ENCODE peak calls at places on chromosomes 4 and X, in five cellular contexts. E, P, M, H and N are unnamed samples. For H3K36me3, the result is how much of the 10 kb centered on the place peaks cover.

GRCh38 chrX:39755152-39756032 is 342.4 kb downstream of the BCOR start:
- DNase-seq in M (no peak), P (no peak), H (peak), E (peak), N (peak)

GRCh38 chrX:110045988-110046387 is 43.1 kb downstream of the TMEM164 start:
- DNase-seq in E (no peak), M (no peak), P (no peak), H (no peak), N (no peak)

GRCh38 chrX:105564536-105564935 is 257.8 kb upstream of the NRK start:
- DNase-seq in H (no peak), E (no peak), P (no peak), M (peak), N (no peak)

GRCh38 chr4:185165605-185166063 is 22.6 kb downstream of the SLC25A4 start:
- DNase-seq in M (no peak), P (no peak), H (no peak), E (no peak), N (no peak)

GRCh38 chrX:78011846-78012245 is 42.4 kb upstream of the PGAM4 start:
- DNase-seq in P (no peak), E (no peak), M (no peak), H (no peak), N (no peak)

GRCh38 chrX:39011454-39012204 is 210.4 kb downstream of the MID1IP1 start:
- DNase-seq in M (no peak), H (no peak), P (no peak), E (no peak), N (no peak)

GRCh38 chr4:16757080-16757521 is 141.3 kb downstream of the LDB2 start:
- DNase-seq in H (no peak), P (no peak), M (no peak), E (no peak), N (no peak)

GRCh38 chr4:188374870-188375269 is 235.6 kb downstream of the TRIML1 start:
- DNase-seq in E (no peak), P (no peak), H (no peak), M (no peak), N (peak)

GRCh38 chr4:1594871-1595788 is 89.0 kb downstream of the FAM53A start:
- DNase-seq in M (no peak), P (no peak), E (peak), H (peak), N (no peak)

DNA sequence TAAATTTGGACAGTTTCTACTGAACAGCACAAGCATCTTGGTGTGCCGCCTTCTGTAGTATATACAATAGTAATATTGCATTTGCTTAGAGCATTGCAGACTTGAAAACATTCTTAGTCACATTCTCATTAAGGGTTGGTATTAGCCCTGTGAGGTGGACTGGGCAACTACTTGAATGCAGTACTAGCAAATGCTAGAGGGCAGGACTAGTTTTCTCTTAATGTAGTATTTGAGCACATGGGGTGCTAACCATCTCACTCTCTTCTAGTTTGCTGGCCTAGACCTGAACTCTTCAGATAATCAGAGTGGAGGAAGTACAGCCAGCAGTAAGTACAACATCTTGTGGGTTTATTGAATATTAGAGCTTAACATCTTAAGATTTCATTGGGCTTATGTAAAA is 3.2 kb downstream of the DDX3X start:
- DNase-seq in E (no peak), P (no peak), H (no peak), M (no peak), N (no peak)
- H3K36me3 ChIP-seq in E (under half), P (under half), H (under half), M (under half), N (under half)

GRCh38 chr4:3218824-3219760 is 29.9 kb upstream of the MSANTD1 start:
- DNase-seq in H (peak), E (peak), M (no peak), P (no peak), N (no peak)
- H3K36me3 ChIP-seq in H (under half), E (under half), M (under half), P (half or more), N (half or more)

GRCh38 chr4:84782517-84782916 is 184.0 kb downstream of the WDFY3 start:
- DNase-seq in P (no peak), H (no peak), E (no peak), M (no peak), N (no peak)
- H3K36me3 ChIP-seq in P (under half), H (under half), E (under half), M (under half), N (half or more)

GRCh38 chr4:102735578-102735977 is 25.2 kb downstream of the MANBA start:
- DNase-seq in H (no peak), E (no peak), M (no peak), P (no peak), N (no peak)
- H3K36me3 ChIP-seq in H (under half), E (under half), M (under half), P (under half), N (under half)

GRCh38 chrX:68332156-68332823 is 101.0 kb downstream of the OPHN1 start:
- DNase-seq in M (no peak), E (no peak), P (no peak), H (no peak), N (no peak)
- H3K36me3 ChIP-seq in M (under half), E (under half), P (under half), H (under half), N (under half)

GRCh38 chr4:77028241-77028640 is 47.5 kb downstream of the CCNI start:
- DNase-seq in M (no peak), P (no peak), E (no peak), H (no peak), N (no peak)
- H3K36me3 ChIP-seq in M (under half), P (under half), E (under half), H (under half), N (under half)

GRCh38 chrX:45765281-45765680 is 564.6 kb upstream of the DIPK2B start:
- DNase-seq in E (no peak), P (no peak), M (no peak), H (no peak), N (no peak)
- H3K36me3 ChIP-seq in E (under half), P (under half), M (under half), H (under half), N (under half)